ENCODE peak calls at places on chromosomes 3 and 15, in four cellular contexts. One of them, this sample, is unnamed.

GRCh38 chr3:46953265-46954010 is 23.1 kb downstream of the CCDC12 start:
- DNase-seq in lower leg skin: no peak
- DNase-seq in Peyer's patch: no peak
- DNase-seq in breast epithelium: no peak
- DNase-seq in this sample: no peak

GRCh38 chr15:74011610-74012009 is 17.1 kb downstream of the PML start:
- DNase-seq in lower leg skin: no peak
- DNase-seq in Peyer's patch: no peak
- DNase-seq in breast epithelium: no peak
- DNase-seq in this sample: no peak

GRCh38 chr3:127809611-127810010 is 12.7 kb downstream of the MGLL start:
- DNase-seq in lower leg skin: no peak
- DNase-seq in Peyer's patch: no peak
- DNase-seq in breast epithelium: no peak
- DNase-seq in this sample: no peak

GRCh38 chr3:159929181-159929893 is 59.3 kb upstream of the IL12A start:
- DNase-seq in lower leg skin: no peak
- DNase-seq in Peyer's patch: no peak
- DNase-seq in breast epithelium: no peak
- DNase-seq in this sample: peak

GRCh38 chr15:85396554-85396953 is 16.2 kb downstream of the AKAP13 start:
- DNase-seq in lower leg skin: no peak
- DNase-seq in Peyer's patch: no peak
- DNase-seq in breast epithelium: no peak
- DNase-seq in this sample: no peak

GRCh38 chr3:111598552-111598951 is 3.4 kb upstream of the ZBED2 start:
- DNase-seq in lower leg skin: no peak
- DNase-seq in Peyer's patch: no peak
- DNase-seq in breast epithelium: no peak
- DNase-seq in this sample: no peak

GRCh38 chr15:83170474-83171165 is 37.0 kb downstream of the HDGFL3 start:
- DNase-seq in lower leg skin: no peak
- DNase-seq in Peyer's patch: no peak
- DNase-seq in breast epithelium: no peak
- DNase-seq in this sample: no peak

GRCh38 chr3:138197058-138197457 is 10.0 kb downstream of the ARMC8 start:
- DNase-seq in lower leg skin: no peak
- DNase-seq in Peyer's patch: no peak
- DNase-seq in breast epithelium: no peak
- DNase-seq in this sample: peak

GRCh38 chr3:126111566-126112475 is 27.9 kb upstream of the SLC41A3 start:
- DNase-seq in lower leg skin: no peak
- DNase-seq in Peyer's patch: no peak
- DNase-seq in breast epithelium: peak
- DNase-seq in this sample: no peak

GRCh38 chr15:61051570-61052031 is 177.5 kb downstream of the RORA start:
- DNase-seq in lower leg skin: peak
- DNase-seq in Peyer's patch: no peak
- DNase-seq in breast epithelium: no peak
- DNase-seq in this sample: no peak

GRCh38 chr15:66617137-66618090 is 51.6 kb upstream of the LCTL start:
- DNase-seq in lower leg skin: peak
- DNase-seq in Peyer's patch: peak
- DNase-seq in breast epithelium: no peak
- DNase-seq in this sample: peak

GRCh38 chr3:38646630-38647029 is 2.9 kb downstream of the SCN5A start:
- DNase-seq in lower leg skin: no peak
- DNase-seq in Peyer's patch: no peak
- DNase-seq in breast epithelium: no peak
- DNase-seq in this sample: peak

GRCh38 chr3:58874795-58875194 is 175.0 kb downstream of the CFAP20DC start:
- DNase-seq in lower leg skin: no peak
- DNase-seq in Peyer's patch: no peak
- DNase-seq in breast epithelium: no peak
- DNase-seq in this sample: no peak

GRCh38 chr3:155070932-155071387 is 9.2 kb upstream of the MME start:
- DNase-seq in lower leg skin: peak
- DNase-seq in Peyer's patch: no peak
- DNase-seq in breast epithelium: no peak
- DNase-seq in this sample: no peak

GRCh38 chr3:72523409-72524172 is 324.7 kb downstream of the SHQ1 start:
- DNase-seq in lower leg skin: peak
- DNase-seq in Peyer's patch: peak
- DNase-seq in breast epithelium: no peak
- DNase-seq in this sample: peak

DNA sequence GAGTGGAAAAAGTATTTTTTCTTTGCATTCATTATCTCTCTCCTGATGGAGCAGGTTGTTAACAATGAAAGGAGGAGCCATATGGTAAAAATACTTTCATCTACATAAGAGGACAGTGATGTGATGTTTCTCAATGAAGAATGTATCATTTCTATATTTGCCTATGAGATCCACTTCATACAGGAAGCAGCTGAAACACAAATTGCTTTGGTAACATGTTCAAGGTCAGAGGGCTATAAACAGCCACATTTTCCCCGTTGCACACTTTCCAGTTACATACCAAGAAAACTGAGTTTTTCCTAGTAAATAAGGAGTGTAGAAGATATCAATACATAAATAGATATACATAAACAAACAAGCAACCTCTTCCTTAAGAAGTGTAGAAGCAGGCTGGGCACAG is 32.7 kb upstream of the GYG1 start:
- DNase-seq in lower leg skin: no peak
- DNase-seq in Peyer's patch: no peak
- DNase-seq in breast epithelium: no peak
- DNase-seq in this sample: no peak
- TF ChIP-seq POLR2A in lower leg skin: no peak
- TF ChIP-seq POLR2A in Peyer's patch: no peak
- TF ChIP-seq POLR2A in breast epithelium: no peak
- TF ChIP-seq POLR2A in this sample: no peak

GRCh38 chr15:23564798-23565394 is 578 bp upstream of the MKRN3 start:
- DNase-seq in lower leg skin: no peak
- DNase-seq in Peyer's patch: no peak
- DNase-seq in breast epithelium: no peak
- DNase-seq in this sample: no peak

GRCh38 chr15:23567921-23568320 is 2.4 kb downstream of the MKRN3 start:
- DNase-seq in lower leg skin: no peak
- DNase-seq in Peyer's patch: no peak
- DNase-seq in breast epithelium: no peak
- DNase-seq in this sample: no peak

GRCh38 chr15:23561914-23562313 is 3.6 kb upstream of the MKRN3 start:
- DNase-seq in lower leg skin: no peak
- DNase-seq in Peyer's patch: no peak
- DNase-seq in breast epithelium: no peak
- DNase-seq in this sample: no peak

GRCh38 chr15:23566070-23567050 is 886 bp downstream of the MKRN3 start:
- DNase-seq in lower leg skin: no peak
- DNase-seq in Peyer's patch: no peak
- DNase-seq in breast epithelium: no peak
- DNase-seq in this sample: no peak

DNA sequence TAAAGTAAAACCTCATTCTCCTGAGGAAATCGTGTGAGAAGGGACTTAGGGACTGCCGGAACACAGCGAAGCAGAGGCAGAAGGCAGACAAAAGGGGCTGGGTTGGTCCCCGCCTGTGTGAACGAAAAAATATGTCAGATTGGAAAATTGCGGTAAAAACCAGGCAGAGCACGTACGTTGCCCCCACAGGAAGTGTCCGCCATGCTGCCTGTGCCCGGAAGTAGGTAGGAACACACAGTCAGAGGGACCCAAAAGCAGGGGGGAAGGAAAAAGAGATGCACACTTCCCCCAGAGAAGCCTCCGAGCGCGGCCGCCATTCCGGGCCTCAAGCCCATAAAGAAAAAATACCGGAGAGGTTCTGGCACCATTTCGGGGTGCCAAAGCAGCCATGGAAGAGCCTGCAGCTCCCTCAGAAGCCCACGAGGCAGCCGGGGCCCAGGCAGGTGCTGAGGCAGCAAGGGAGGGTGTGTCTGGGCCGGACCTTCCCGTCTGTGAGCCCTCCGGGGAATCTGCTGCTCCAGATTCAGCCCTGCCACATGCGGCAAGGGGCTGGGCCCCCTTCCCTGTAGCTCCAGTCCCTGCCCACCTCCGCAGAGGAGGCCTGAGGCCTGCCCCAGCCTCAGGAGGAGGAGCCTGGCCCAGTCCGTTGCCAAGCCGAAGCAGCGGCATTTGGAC is at the start of gene MKRN3:
- DNase-seq in lower leg skin: no peak
- DNase-seq in Peyer's patch: no peak
- DNase-seq in breast epithelium: no peak
- DNase-seq in this sample: peak
- TF ChIP-seq POLR2A in lower leg skin: no peak
- TF ChIP-seq POLR2A in Peyer's patch: no peak
- TF ChIP-seq POLR2A in breast epithelium: no peak
- TF ChIP-seq POLR2A in this sample: peak

DNA sequence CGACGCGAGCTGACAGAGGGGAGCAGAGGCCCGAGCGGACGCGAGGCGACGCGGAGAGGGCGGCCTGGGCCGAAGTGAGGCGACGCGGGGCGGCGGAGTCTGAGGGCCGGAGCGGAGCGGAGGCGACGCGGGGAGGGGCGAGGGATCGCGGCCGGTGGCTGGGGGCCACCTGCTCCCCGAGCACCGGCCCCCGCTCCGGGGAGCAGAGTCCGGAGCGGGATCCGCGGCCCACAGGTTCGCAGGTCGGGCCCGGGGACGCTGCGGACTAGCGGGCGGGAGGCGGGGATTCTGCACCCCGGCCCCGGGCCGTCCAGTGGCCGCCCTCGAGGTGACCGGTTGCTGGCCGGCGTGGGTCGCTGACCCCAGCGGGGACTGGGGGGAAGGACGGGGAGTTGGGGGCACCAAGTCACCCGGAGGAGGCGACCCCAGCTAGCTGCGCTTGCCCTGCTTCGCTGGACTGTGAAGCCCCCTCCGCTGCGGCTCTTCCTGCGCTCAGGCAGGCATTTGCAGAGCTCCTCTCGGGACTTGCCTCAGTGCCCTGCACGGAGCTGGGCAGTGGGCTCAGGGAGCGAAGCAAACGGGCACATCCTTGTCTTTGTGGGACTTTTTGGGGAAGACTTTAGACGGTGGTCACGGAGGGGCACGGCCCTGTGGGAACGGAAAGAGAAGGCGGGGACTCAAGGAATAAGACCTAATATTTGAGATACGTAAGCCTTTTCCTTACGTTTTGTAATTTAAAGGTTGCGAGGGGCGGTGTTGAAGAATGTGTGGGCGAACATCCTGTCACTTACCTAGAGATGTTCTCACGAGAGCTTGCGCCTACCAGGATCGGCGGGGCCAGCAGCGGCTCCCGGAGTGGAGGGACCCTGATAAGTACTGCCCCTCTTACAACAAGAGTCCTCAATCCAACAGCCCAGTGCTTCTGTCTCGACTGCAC is 568 bp downstream of the HMCES start:
- DNase-seq in lower leg skin: peak
- DNase-seq in Peyer's patch: peak
- DNase-seq in breast epithelium: no peak
- DNase-seq in this sample: peak
- TF ChIP-seq POLR2A in lower leg skin: no peak
- TF ChIP-seq POLR2A in Peyer's patch: no peak
- TF ChIP-seq POLR2A in breast epithelium: no peak
- TF ChIP-seq POLR2A in this sample: peak

GRCh38 chr15:90101969-90102890 is at the start of gene IDH2:
- DNase-seq in lower leg skin: no peak
- DNase-seq in Peyer's patch: peak
- DNase-seq in breast epithelium: peak
- DNase-seq in this sample: peak
- TF ChIP-seq POLR2A in lower leg skin: no peak
- TF ChIP-seq POLR2A in Peyer's patch: peak
- TF ChIP-seq POLR2A in breast epithelium: peak
- TF ChIP-seq POLR2A in this sample: peak

GRCh38 chr15:78067328-78068241 is 9.9 kb downstream of the TBC1D2B start:
- DNase-seq in lower leg skin: no peak
- DNase-seq in Peyer's patch: no peak
- DNase-seq in breast epithelium: no peak
- DNase-seq in this sample: peak

GRCh38 chr15:78065973-78066946 is 11.3 kb downstream of the TBC1D2B start:
- DNase-seq in lower leg skin: no peak
- DNase-seq in Peyer's patch: no peak
- DNase-seq in breast epithelium: no peak
- DNase-seq in this sample: no peak

GRCh38 chr15:78063966-78064365 is 13.5 kb downstream of the TBC1D2B start:
- DNase-seq in lower leg skin: no peak
- DNase-seq in Peyer's patch: no peak
- DNase-seq in breast epithelium: no peak
- DNase-seq in this sample: no peak

GRCh38 chr15:78064544-78064943 is 13.0 kb downstream of the TBC1D2B start:
- DNase-seq in lower leg skin: no peak
- DNase-seq in Peyer's patch: no peak
- DNase-seq in breast epithelium: no peak
- DNase-seq in this sample: no peak

DNA sequence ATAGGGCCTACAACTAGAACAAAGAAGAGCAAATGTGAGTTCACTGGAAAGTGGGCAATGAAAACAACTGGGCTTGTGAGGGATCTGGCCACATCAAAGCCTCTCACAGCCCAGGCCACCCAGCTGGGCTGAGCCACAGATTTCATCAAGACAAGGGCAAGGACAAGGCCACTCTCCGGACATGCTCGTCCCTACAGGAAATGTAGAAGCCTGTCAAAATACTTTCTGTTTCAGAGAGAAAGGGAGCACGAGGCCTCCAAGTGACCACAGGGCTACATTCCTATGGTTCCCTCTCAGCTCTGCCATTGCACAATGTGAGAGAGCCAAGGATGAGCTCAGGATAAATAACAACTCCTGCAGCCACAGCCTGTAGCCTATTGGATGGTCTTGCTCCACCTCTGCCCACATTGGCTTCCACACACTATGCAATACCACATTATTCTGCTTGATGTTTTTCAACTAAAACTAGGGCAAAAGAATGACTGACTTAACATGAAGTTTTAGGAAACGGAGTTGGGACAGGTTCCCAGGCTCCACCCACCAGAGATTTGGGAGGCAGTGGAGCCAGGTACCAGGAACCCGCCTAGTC is 12.1 kb downstream of the TBC1D2B start:
- DNase-seq in lower leg skin: peak
- DNase-seq in Peyer's patch: no peak
- DNase-seq in breast epithelium: no peak
- DNase-seq in this sample: no peak
- TF ChIP-seq POLR2A in lower leg skin: no peak
- TF ChIP-seq POLR2A in Peyer's patch: no peak
- TF ChIP-seq POLR2A in breast epithelium: no peak
- TF ChIP-seq POLR2A in this sample: no peak

DNA sequence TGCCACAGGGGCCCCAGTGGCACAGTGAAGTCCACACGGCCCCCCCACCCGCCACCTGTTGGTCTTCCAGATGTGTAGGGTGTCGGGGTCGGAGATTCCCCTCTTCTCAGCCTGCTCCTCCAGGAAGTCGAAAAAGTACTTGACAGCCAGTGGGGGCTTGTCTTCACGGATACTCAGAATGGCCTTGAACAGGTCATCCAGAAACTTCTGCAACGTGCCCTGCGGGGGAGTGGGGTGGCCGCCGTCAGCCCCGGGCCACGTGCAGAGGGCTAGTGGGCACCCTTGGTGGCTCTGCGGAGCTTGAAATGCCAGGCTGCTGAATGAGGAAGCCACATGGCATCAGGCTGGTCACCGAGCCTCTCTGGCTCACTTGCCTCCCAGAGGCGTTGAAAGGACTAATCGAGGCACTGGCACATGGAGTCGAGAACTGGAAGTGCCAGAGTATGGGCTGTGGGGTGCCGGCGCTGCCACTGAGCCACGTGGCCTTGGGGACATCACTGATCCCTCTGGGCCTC is 16.6 kb downstream of the H1-8 start:
- DNase-seq in lower leg skin: no peak
- DNase-seq in Peyer's patch: no peak
- DNase-seq in breast epithelium: no peak
- DNase-seq in this sample: no peak
- TF ChIP-seq POLR2A in lower leg skin: no peak
- TF ChIP-seq POLR2A in Peyer's patch: no peak
- TF ChIP-seq POLR2A in breast epithelium: no peak
- TF ChIP-seq POLR2A in this sample: no peak

This sample was measured in erythroblast.